ENCODE peak calls at places on chromosomes 6 and 20, in seven cellular contexts. A is body of pancreas, F is retina, P is SK-MEL-5, G is GM20000, I is NCI-H1105, E is iris pigment epithelial cell. K is an unnamed sample.

GRCh38 chr20:40265872-40266533 is 423.0 kb downstream of the MAFB start:
- DNase-seq in E (peak; percentile 14), P (peak; percentile 72), F (peak; percentile 39), G (no peak), A (peak; percentile 24), I (no peak), K (peak; percentile 50)

GRCh38 chr6:158142789-158143188 is 25.3 kb downstream of the SERAC1 start:
- DNase-seq in P (no peak), I (no peak), G (no peak), F (no peak), E (peak; percentile 83), A (peak; percentile 59), K (no peak)

GRCh38 chr20:18304618-18305017 is 16.3 kb downstream of the ZNF133 start:
- DNase-seq in G (no peak), I (no peak), F (no peak), E (no peak), A (no peak), P (peak; percentile 50), K (no peak)

GRCh38 chr6:19753822-19754221 is 83.3 kb upstream of the ID4 start:
- DNase-seq in F (peak; percentile 22), G (no peak), P (no peak), A (peak; percentile 19), E (no peak), I (peak; percentile 56), K (no peak)

GRCh38 chr20:46128310-46129151 is 10.4 kb downstream of the CD40 start:
- DNase-seq in F (peak; percentile 72), P (peak; percentile 64), E (peak; percentile 9), G (no peak), A (no peak), I (peak; percentile 69), K (peak; percentile 39)

GRCh38 chr6:139891471-139891870 is 517.0 kb upstream of the CITED2 start:
- DNase-seq in F (no peak), P (no peak), I (no peak), G (no peak), E (peak; percentile 68), A (no peak), K (no peak)

GRCh38 chr20:1786061-1786460 is 109.1 kb upstream of the SIRPA start:
- DNase-seq in F (no peak), G (no peak), E (no peak), I (no peak), A (no peak), P (no peak), K (no peak)

GRCh38 chr6:4914412-4915159 is 89.3 kb downstream of the RPP40 start:
- DNase-seq in E (peak; percentile 37), I (no peak), P (no peak), A (no peak), F (no peak), G (no peak), K (no peak)

GRCh38 chr6:20402181-20403079 is 751 bp downstream of the E2F3 start:
- DNase-seq in I (peak; percentile 19), E (peak; percentile 37), P (peak; percentile 67), F (peak; percentile 90), G (peak; percentile 50), A (peak; percentile 16), K (peak; percentile 38)

GRCh38 chr6:72946766-72947165 is 278.5 kb downstream of the KHDC1L start:
- DNase-seq in I (no peak), G (no peak), F (no peak), A (no peak), E (peak; percentile 95), P (no peak), K (no peak)